ENCODE peak calls at places on chromosomes 1 and 21, in nine cellular contexts. G is mesothelial cell of epicardium; X is astrocyte of the hippocampus; P is activated CD4-positive, alpha-beta T cell treated with anti-CD3 and anti-CD28 coated beads, Interleukin-2, amount 50 U/mL, for 4 hours; V is kidney glomerular epithelial cell; K is brain pericyte; M is MV-4-11; N is HTR-8/SVneo; H is left colon. S is an unnamed sample.
A peak's percentile ranks its signal among the peaks of the same experiment; 100 is the strongest.

GRCh38 chr1:8752411-8752810 is 65.0 kb downstream of the RERE start:
- DNase-seq in H (no peak), V (no peak), N (no peak), K (no peak), G (no peak), P (no peak), M (no peak), X (no peak), S (no peak)

GRCh38 chr21:39441502-39442475 is 3.8 kb downstream of the LCA5L start:
- DNase-seq in M (peak; percentile 45), H (no peak), P (peak; percentile 8), V (peak; percentile 58), N (peak; percentile 42), X (peak; percentile 71), K (no peak), G (no peak), S (no peak)

GRCh38 chr1:94716966-94717365 is 103.2 kb upstream of the SLC44A3 start:
- DNase-seq in K (no peak), P (no peak), G (no peak), N (no peak), M (peak; percentile 67), H (no peak), X (no peak), V (no peak), S (no peak)

GRCh38 chr1:182357913-182358312 is 33.7 kb downstream of the GLUL start:
- DNase-seq in H (no peak), K (no peak), N (no peak), X (no peak), G (no peak), V (no peak), M (no peak), P (no peak), S (no peak)

GRCh38 chr1:76053021-76053420 is 21.5 kb upstream of the ST6GALNAC3 start:
- DNase-seq in X (no peak), G (no peak), V (no peak), M (no peak), P (no peak), K (no peak), H (no peak), N (no peak), S (no peak)

GRCh38 chr21:45367402-45368351 is 37.3 kb upstream of the COL18A1 start:
- DNase-seq in M (no peak), X (peak; percentile 32), K (no peak), H (no peak), P (no peak), N (no peak), G (no peak), V (no peak), S (no peak)

GRCh38 chr1:210369425-210369824 is 40.7 kb downstream of the HHAT start:
- DNase-seq in N (no peak), H (no peak), G (no peak), X (no peak), K (no peak), M (no peak), V (no peak), P (no peak), S (no peak)

GRCh38 chr1:28412731-28413130 is 43.2 kb downstream of the PHACTR4 start:
- DNase-seq in P (no peak), N (no peak), X (peak; percentile 71), K (no peak), G (no peak), M (no peak), H (no peak), V (peak; percentile 6), S (no peak)

GRCh38 chr1:108643492-108644333 is 17.2 kb downstream of the HENMT1 start:
- DNase-seq in K (no peak), V (peak; percentile 18), H (peak; percentile 67), G (no peak), X (peak; percentile 69), N (peak; percentile 33), P (peak; percentile 35), M (peak; percentile 65), S (no peak)

GRCh38 chr1:238377280-238377919 is 486.7 kb upstream of the ZP4 start:
- DNase-seq in V (no peak), N (no peak), K (no peak), G (no peak), M (no peak), P (no peak), H (no peak), X (no peak), S (no peak)

GRCh38 chr1:91885716-91886506 is at the start of gene TGFBR3:
- DNase-seq in P (peak; percentile 69), X (peak; percentile 92), M (no peak), N (peak; percentile 74), K (peak; percentile 83), G (peak; percentile 90), V (peak; percentile 67), H (peak; percentile 83), S (peak; percentile 95)

GRCh38 chr1:100539836-100540536 is 2.0 kb downstream of the GPR88 start:
- DNase-seq in M (no peak), K (no peak), H (no peak), X (peak; percentile 69), N (no peak), V (no peak), G (peak; percentile 47), P (no peak), S (no peak)

GRCh38 chr1:199691540-199691939 is 336.0 kb upstream of the NR5A2 start:
- DNase-seq in M (peak; percentile 65), N (peak; percentile 48), H (no peak), V (peak; percentile 89), G (no peak), P (no peak), K (no peak), X (peak; percentile 82), S (no peak)

GRCh38 chr1:224497714-224498573 is 63.3 kb upstream of the WDR26 start:
- DNase-seq in P (peak; percentile 40), M (peak; percentile 99), K (no peak), N (peak; percentile 56), X (peak; percentile 86), H (no peak), G (no peak), V (peak; percentile 89), S (no peak)

GRCh38 chr1:22142315-22143064 is 407 bp downstream of the WNT4 start:
- DNase-seq in M (no peak), X (peak; percentile 63), P (no peak), N (peak; percentile 30), V (no peak), G (peak; percentile 64), H (peak; percentile 41), K (no peak), S (no peak)

GRCh38 chr1:81717230-81717629 is 83.5 kb upstream of the ADGRL2 start:
- DNase-seq in M (no peak), N (no peak), G (no peak), H (no peak), X (no peak), K (peak; percentile 76), V (no peak), P (no peak), S (no peak)

GRCh38 chr21:27292229-27292628 is 325.3 kb upstream of the ADAMTS5 start:
- DNase-seq in V (no peak), H (no peak), G (no peak), P (no peak), X (no peak), N (no peak), K (no peak), M (no peak), S (no peak)

GRCh38 chr1:225962440-225962975 is 21.5 kb upstream of the LEFTY2 start:
- DNase-seq in V (no peak), N (peak; percentile 48), P (peak; percentile 43), H (peak; percentile 85), K (no peak), M (no peak), G (peak; percentile 64), X (peak; percentile 34), S (no peak)

GRCh38 chr1:145729196-145729595 is 9.9 kb downstream of the CD160 start:
- DNase-seq in V (no peak), K (no peak), P (no peak), N (no peak), M (no peak), G (no peak), X (no peak), H (no peak), S (no peak)

S was measured in suprapubic skin.